ENCODE peak calls at places on chromosomes 16 and 17, in seven cellular contexts. One of them, this sample, is unnamed.

GRCh38 chr17:29682054-29682453 is 59.3 kb upstream of the CORO6 start:
- DNase-seq in upper lobe of right lung: no peak
- DNase-seq in adipocyte: no peak
- DNase-seq in lower leg skin: no peak
- DNase-seq in activated T-cell treated with anti-CD3 and anti-CD28 coated beads, Interleukin-2, amount 50 U/mL, for 72 hours: no peak
- DNase-seq in stimulated activated CD4-positive, alpha-beta T cell treated with anti-CD3 and anti-CD28 coated beads, Interleukin-2, amount 100 ng/mL, for 24 hours: no peak
- DNase-seq in AG04450: no peak
- DNase-seq in this sample: no peak

GRCh38 chr17:19487009-19487600 is 46.5 kb upstream of the SLC47A1 start:
- DNase-seq in stimulated activated CD4-positive, alpha-beta T cell treated with anti-CD3 and anti-CD28 coated beads, Interleukin-2, amount 100 ng/mL, for 24 hours: no peak
- DNase-seq in adipocyte: no peak
- DNase-seq in activated T-cell treated with anti-CD3 and anti-CD28 coated beads, Interleukin-2, amount 50 U/mL, for 72 hours: no peak
- DNase-seq in upper lobe of right lung: peak; percentile 40
- DNase-seq in AG04450: no peak
- DNase-seq in lower leg skin: no peak
- DNase-seq in this sample: no peak

GRCh38 chr16:89318430-89318758 is 100.9 kb downstream of the ZNF778 start:
- DNase-seq in lower leg skin: no peak
- DNase-seq in adipocyte: no peak
- DNase-seq in stimulated activated CD4-positive, alpha-beta T cell treated with anti-CD3 and anti-CD28 coated beads, Interleukin-2, amount 100 ng/mL, for 24 hours: no peak
- DNase-seq in upper lobe of right lung: no peak
- DNase-seq in AG04450: no peak
- DNase-seq in activated T-cell treated with anti-CD3 and anti-CD28 coated beads, Interleukin-2, amount 50 U/mL, for 72 hours: no peak
- DNase-seq in this sample: no peak

GRCh38 chr17:82223517-82223916 is 5.3 kb upstream of the SLC16A3 start:
- DNase-seq in upper lobe of right lung: no peak
- DNase-seq in AG04450: no peak
- DNase-seq in activated T-cell treated with anti-CD3 and anti-CD28 coated beads, Interleukin-2, amount 50 U/mL, for 72 hours: no peak
- DNase-seq in stimulated activated CD4-positive, alpha-beta T cell treated with anti-CD3 and anti-CD28 coated beads, Interleukin-2, amount 100 ng/mL, for 24 hours: no peak
- DNase-seq in lower leg skin: no peak
- DNase-seq in adipocyte: no peak
- DNase-seq in this sample: no peak

GRCh38 chr16:87454391-87454790 is 38.4 kb downstream of the ZCCHC14 start:
- DNase-seq in adipocyte: no peak
- DNase-seq in activated T-cell treated with anti-CD3 and anti-CD28 coated beads, Interleukin-2, amount 50 U/mL, for 72 hours: no peak
- DNase-seq in AG04450: no peak
- DNase-seq in upper lobe of right lung: no peak
- DNase-seq in lower leg skin: no peak
- DNase-seq in stimulated activated CD4-positive, alpha-beta T cell treated with anti-CD3 and anti-CD28 coated beads, Interleukin-2, amount 100 ng/mL, for 24 hours: no peak
- DNase-seq in this sample: no peak

GRCh38 chr17:5234645-5235576 is at the start of gene SCIMP:
- DNase-seq in lower leg skin: peak; percentile 81
- DNase-seq in AG04450: no peak
- DNase-seq in upper lobe of right lung: peak; percentile 79
- DNase-seq in activated T-cell treated with anti-CD3 and anti-CD28 coated beads, Interleukin-2, amount 50 U/mL, for 72 hours: no peak
- DNase-seq in stimulated activated CD4-positive, alpha-beta T cell treated with anti-CD3 and anti-CD28 coated beads, Interleukin-2, amount 100 ng/mL, for 24 hours: no peak
- DNase-seq in adipocyte: no peak
- DNase-seq in this sample: peak; percentile 17

GRCh38 chr16:25260416-25260815 is 2.8 kb upstream of the ZKSCAN2 start:
- DNase-seq in activated T-cell treated with anti-CD3 and anti-CD28 coated beads, Interleukin-2, amount 50 U/mL, for 72 hours: no peak
- DNase-seq in AG04450: no peak
- DNase-seq in upper lobe of right lung: no peak
- DNase-seq in adipocyte: no peak
- DNase-seq in stimulated activated CD4-positive, alpha-beta T cell treated with anti-CD3 and anti-CD28 coated beads, Interleukin-2, amount 100 ng/mL, for 24 hours: no peak
- DNase-seq in lower leg skin: no peak
- DNase-seq in this sample: no peak

GRCh38 chr16:88519240-88519639 is 51.0 kb upstream of the ZC3H18 start:
- DNase-seq in activated T-cell treated with anti-CD3 and anti-CD28 coated beads, Interleukin-2, amount 50 U/mL, for 72 hours: no peak
- DNase-seq in upper lobe of right lung: no peak
- DNase-seq in stimulated activated CD4-positive, alpha-beta T cell treated with anti-CD3 and anti-CD28 coated beads, Interleukin-2, amount 100 ng/mL, for 24 hours: no peak
- DNase-seq in adipocyte: no peak
- DNase-seq in AG04450: no peak
- DNase-seq in lower leg skin: no peak
- DNase-seq in this sample: no peak

GRCh38 chr17:48056246-48056745 is 8.1 kb downstream of the NFE2L1 start:
- DNase-seq in upper lobe of right lung: no peak
- DNase-seq in activated T-cell treated with anti-CD3 and anti-CD28 coated beads, Interleukin-2, amount 50 U/mL, for 72 hours: no peak
- DNase-seq in adipocyte: no peak
- DNase-seq in lower leg skin: no peak
- DNase-seq in stimulated activated CD4-positive, alpha-beta T cell treated with anti-CD3 and anti-CD28 coated beads, Interleukin-2, amount 100 ng/mL, for 24 hours: no peak
- DNase-seq in AG04450: no peak
- DNase-seq in this sample: no peak

GRCh38 chr16:1338119-1338730 is 4.8 kb downstream of the BAIAP3 start:
- DNase-seq in AG04450: no peak
- DNase-seq in activated T-cell treated with anti-CD3 and anti-CD28 coated beads, Interleukin-2, amount 50 U/mL, for 72 hours: peak; percentile 35
- DNase-seq in adipocyte: no peak
- DNase-seq in lower leg skin: no peak
- DNase-seq in stimulated activated CD4-positive, alpha-beta T cell treated with anti-CD3 and anti-CD28 coated beads, Interleukin-2, amount 100 ng/mL, for 24 hours: no peak
- DNase-seq in upper lobe of right lung: no peak
- DNase-seq in this sample: no peak

GRCh38 chr17:31688704-31689103 is 170.3 kb downstream of the COPRS start:
- DNase-seq in adipocyte: no peak
- DNase-seq in activated T-cell treated with anti-CD3 and anti-CD28 coated beads, Interleukin-2, amount 50 U/mL, for 72 hours: no peak
- DNase-seq in AG04450: no peak
- DNase-seq in stimulated activated CD4-positive, alpha-beta T cell treated with anti-CD3 and anti-CD28 coated beads, Interleukin-2, amount 100 ng/mL, for 24 hours: no peak
- DNase-seq in upper lobe of right lung: no peak
- DNase-seq in lower leg skin: no peak
- DNase-seq in this sample: no peak

GRCh38 chr17:63840591-63841349 is 1.7 kb downstream of the SMARCD2 start:
- DNase-seq in stimulated activated CD4-positive, alpha-beta T cell treated with anti-CD3 and anti-CD28 coated beads, Interleukin-2, amount 100 ng/mL, for 24 hours: no peak
- DNase-seq in activated T-cell treated with anti-CD3 and anti-CD28 coated beads, Interleukin-2, amount 50 U/mL, for 72 hours: no peak
- DNase-seq in lower leg skin: no peak
- DNase-seq in AG04450: no peak
- DNase-seq in adipocyte: no peak
- DNase-seq in upper lobe of right lung: no peak
- DNase-seq in this sample: no peak

GRCh38 chr16:77951788-77952187 is 70.6 kb upstream of the CLEC3A start:
- DNase-seq in adipocyte: no peak
- DNase-seq in upper lobe of right lung: no peak
- DNase-seq in AG04450: no peak
- DNase-seq in activated T-cell treated with anti-CD3 and anti-CD28 coated beads, Interleukin-2, amount 50 U/mL, for 72 hours: no peak
- DNase-seq in lower leg skin: no peak
- DNase-seq in stimulated activated CD4-positive, alpha-beta T cell treated with anti-CD3 and anti-CD28 coated beads, Interleukin-2, amount 100 ng/mL, for 24 hours: no peak
- DNase-seq in this sample: no peak